ENCODE peak calls at places on chromosomes 7 and 10, in five cellular contexts. One of them, this sample, is unnamed.

GRCh38 chr10:5514226-5514881 is 10.4 kb upstream of the CALML3 start:
- DNase-seq in thoracic aorta: no peak
- DNase-seq in CD4-positive, CD25-positive, alpha-beta regulatory T cell: no peak
- DNase-seq in cardiac muscle cell: no peak
- DNase-seq in GM23248: no peak
- DNase-seq in this sample: no peak

GRCh38 chr10:129637841-129638240 is 170.8 kb downstream of the MGMT start:
- DNase-seq in GM23248: no peak
- DNase-seq in cardiac muscle cell: no peak
- DNase-seq in thoracic aorta: no peak
- DNase-seq in CD4-positive, CD25-positive, alpha-beta regulatory T cell: no peak
- DNase-seq in this sample: no peak

GRCh38 chr7:122268101-122268500 is 36.4 kb downstream of the FEZF1 start:
- DNase-seq in thoracic aorta: no peak
- DNase-seq in GM23248: no peak
- DNase-seq in CD4-positive, CD25-positive, alpha-beta regulatory T cell: no peak
- DNase-seq in cardiac muscle cell: no peak
- DNase-seq in this sample: no peak

GRCh38 chr7:74294191-74294998 is 5.2 kb downstream of the CLIP2 start:
- DNase-seq in cardiac muscle cell: peak; percentile 67
- DNase-seq in CD4-positive, CD25-positive, alpha-beta regulatory T cell: no peak
- DNase-seq in thoracic aorta: no peak
- DNase-seq in GM23248: peak; percentile 80
- DNase-seq in this sample: peak; percentile 87

GRCh38 chr7:2821161-2821841 is 22.8 kb downstream of the GNA12 start:
- DNase-seq in cardiac muscle cell: peak; percentile 77
- DNase-seq in thoracic aorta: no peak
- DNase-seq in CD4-positive, CD25-positive, alpha-beta regulatory T cell: peak; percentile 9
- DNase-seq in GM23248: peak; percentile 81
- DNase-seq in this sample: peak; percentile 45

GRCh38 chr7:131244259-131244852 is 83.3 kb upstream of the MKLN1 start:
- DNase-seq in CD4-positive, CD25-positive, alpha-beta regulatory T cell: no peak
- DNase-seq in thoracic aorta: peak; percentile 26
- DNase-seq in cardiac muscle cell: peak; percentile 85
- DNase-seq in GM23248: peak; percentile 95
- DNase-seq in this sample: peak; percentile 86

GRCh38 chr7:87806150-87806549 is 70.0 kb downstream of the SLC25A40 start:
- DNase-seq in GM23248: no peak
- DNase-seq in CD4-positive, CD25-positive, alpha-beta regulatory T cell: no peak
- DNase-seq in cardiac muscle cell: no peak
- DNase-seq in thoracic aorta: no peak
- DNase-seq in this sample: no peak

GRCh38 chr7:140009735-140010134 is 53.0 kb downstream of the PARP12 start:
- DNase-seq in thoracic aorta: no peak
- DNase-seq in cardiac muscle cell: no peak
- DNase-seq in GM23248: no peak
- DNase-seq in CD4-positive, CD25-positive, alpha-beta regulatory T cell: no peak
- DNase-seq in this sample: no peak

GRCh38 chr10:44172883-44173557 is 211.9 kb downstream of the CXCL12 start:
- DNase-seq in CD4-positive, CD25-positive, alpha-beta regulatory T cell: no peak
- DNase-seq in thoracic aorta: no peak
- DNase-seq in GM23248: no peak
- DNase-seq in cardiac muscle cell: no peak
- DNase-seq in this sample: peak; percentile 39

GRCh38 chr7:140653319-140654108 is 12.9 kb upstream of the DENND2A start:
- DNase-seq in GM23248: peak; percentile 82
- DNase-seq in cardiac muscle cell: peak; percentile 86
- DNase-seq in CD4-positive, CD25-positive, alpha-beta regulatory T cell: peak; percentile 40
- DNase-seq in thoracic aorta: no peak
- DNase-seq in this sample: peak; percentile 95

GRCh38 chr10:9175200-9175599 is 1120.7 kb downstream of the GATA3 start:
- DNase-seq in cardiac muscle cell: no peak
- DNase-seq in CD4-positive, CD25-positive, alpha-beta regulatory T cell: peak; percentile 67
- DNase-seq in GM23248: no peak
- DNase-seq in thoracic aorta: no peak
- DNase-seq in this sample: no peak

GRCh38 chr7:151849879-151850260 is 27.0 kb downstream of the PRKAG2 start:
- DNase-seq in CD4-positive, CD25-positive, alpha-beta regulatory T cell: no peak
- DNase-seq in GM23248: no peak
- DNase-seq in cardiac muscle cell: no peak
- DNase-seq in thoracic aorta: no peak
- DNase-seq in this sample: no peak

DNA sequence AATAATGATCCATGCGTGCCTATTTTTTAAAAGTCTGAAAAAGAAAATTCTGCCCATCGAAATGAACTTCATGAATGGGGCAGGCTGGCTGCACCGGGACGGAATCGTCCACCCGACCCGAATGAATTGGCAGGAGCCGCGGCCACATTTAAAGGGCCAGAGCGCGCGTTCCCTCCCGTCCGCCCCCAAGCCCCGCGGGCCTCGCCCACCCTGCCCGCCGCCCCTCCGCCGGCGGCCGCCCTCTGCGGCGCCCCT is 318 bp upstream of the GATA3 start:
- DNase-seq in GM23248: peak; percentile 30
- DNase-seq in cardiac muscle cell: peak; percentile 67
- DNase-seq in CD4-positive, CD25-positive, alpha-beta regulatory T cell: no peak
- DNase-seq in thoracic aorta: no peak
- DNase-seq in this sample: peak; percentile 35
- H3K4me1 ChIP-seq in GM23248: peaks cover 3% of the 10 kb centered on the region
- H3K4me1 ChIP-seq in cardiac muscle cell: peaks cover 13% of the 10 kb centered on the region
- H3K4me1 ChIP-seq in CD4-positive, CD25-positive, alpha-beta regulatory T cell: peaks cover 66% of the 10 kb centered on the region
- H3K4me1 ChIP-seq in thoracic aorta: peaks cover 31% of the 10 kb centered on the region
- H3K4me1 ChIP-seq in this sample: peaks cover 9% of the 10 kb centered on the region

GRCh38 chr10:28296023-28296422 is 6.8 kb downstream of the MPP7 start:
- DNase-seq in cardiac muscle cell: no peak
- DNase-seq in CD4-positive, CD25-positive, alpha-beta regulatory T cell: no peak
- DNase-seq in thoracic aorta: no peak
- DNase-seq in GM23248: no peak
- DNase-seq in this sample: no peak
- H3K4me1 ChIP-seq in cardiac muscle cell: peaks cover 10% of the 10 kb centered on the region
- H3K4me1 ChIP-seq in CD4-positive, CD25-positive, alpha-beta regulatory T cell: peaks cover 3% of the 10 kb centered on the region
- H3K4me1 ChIP-seq in thoracic aorta: peaks cover 39% of the 10 kb centered on the region
- H3K4me1 ChIP-seq in GM23248: peaks cover 14% of the 10 kb centered on the region
- H3K4me1 ChIP-seq in this sample: peaks cover 40% of the 10 kb centered on the region

DNA sequence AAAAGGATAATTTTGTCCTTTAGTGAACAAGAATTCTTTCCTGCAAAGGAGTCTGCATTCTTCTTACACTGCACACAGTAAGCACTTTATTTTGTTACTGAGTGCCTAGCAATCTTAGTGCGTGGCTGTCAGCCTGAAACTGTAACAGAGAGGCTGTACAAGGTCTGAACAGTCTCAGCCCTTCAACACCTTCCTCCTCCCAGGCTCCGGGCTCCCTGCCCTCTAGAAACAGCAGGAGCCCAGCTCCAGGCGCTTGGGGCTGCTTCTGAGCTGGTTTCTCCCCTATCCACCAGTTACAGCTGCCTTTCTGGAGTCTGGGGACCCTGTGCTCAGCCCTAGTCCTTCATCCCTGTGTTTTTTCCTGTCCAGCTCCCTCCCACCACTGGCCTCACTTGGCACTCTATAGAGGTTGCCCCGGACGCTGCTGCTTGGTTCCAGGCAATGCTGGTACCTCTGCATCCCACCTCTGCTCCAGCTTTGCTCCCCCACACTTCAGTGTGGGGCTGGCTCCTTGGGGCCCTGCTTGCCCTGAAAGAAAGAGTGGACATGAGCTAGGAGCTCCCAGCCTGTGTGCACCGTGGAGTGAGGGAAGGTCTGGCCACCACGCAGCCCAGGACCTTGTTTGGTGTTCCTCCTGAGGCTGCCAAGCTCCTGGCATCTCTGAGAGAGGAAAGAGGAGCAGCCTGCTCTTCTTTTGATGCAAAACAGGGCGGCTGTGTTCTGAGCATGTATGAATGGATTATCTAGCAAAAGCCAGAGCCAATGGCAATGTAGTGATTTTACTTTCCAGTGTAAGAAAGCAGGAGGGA is 251.2 kb upstream of the GRB10 start:
- DNase-seq in cardiac muscle cell: peak; percentile 40
- DNase-seq in CD4-positive, CD25-positive, alpha-beta regulatory T cell: no peak
- DNase-seq in GM23248: no peak
- DNase-seq in thoracic aorta: no peak
- DNase-seq in this sample: no peak
- H3K4me1 ChIP-seq in cardiac muscle cell: peaks cover 43% of the 10 kb centered on the region
- H3K4me1 ChIP-seq in CD4-positive, CD25-positive, alpha-beta regulatory T cell: no peaks in the 10 kb centered on the region
- H3K4me1 ChIP-seq in GM23248: peaks cover 47% of the 10 kb centered on the region
- H3K4me1 ChIP-seq in thoracic aorta: no peaks in the 10 kb centered on the region
- H3K4me1 ChIP-seq in this sample: peaks cover 45% of the 10 kb centered on the region

DNA sequence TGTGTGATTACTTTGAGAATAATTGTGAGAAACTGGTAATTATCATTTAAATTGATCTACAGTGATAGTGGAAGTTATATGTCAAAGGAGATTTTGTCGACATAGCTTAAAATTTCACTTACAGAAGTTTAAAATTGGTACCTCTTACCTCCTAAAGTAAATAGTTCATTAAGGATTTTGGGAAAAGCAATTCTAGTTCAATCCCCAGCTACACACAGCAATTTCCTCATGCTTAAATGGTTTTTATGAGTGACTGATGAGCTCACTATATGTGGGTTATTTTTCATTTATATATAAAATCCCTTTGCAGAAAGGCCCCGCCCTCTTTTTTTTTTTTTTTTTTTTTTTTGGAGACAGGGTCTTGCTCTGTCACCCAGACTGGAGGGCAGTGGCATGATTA is 12.7 kb downstream of the KMT2E start:
- DNase-seq in cardiac muscle cell: no peak
- DNase-seq in CD4-positive, CD25-positive, alpha-beta regulatory T cell: no peak
- DNase-seq in GM23248: no peak
- DNase-seq in thoracic aorta: no peak
- DNase-seq in this sample: no peak
- H3K4me1 ChIP-seq in cardiac muscle cell: peaks cover 26% of the 10 kb centered on the region
- H3K4me1 ChIP-seq in CD4-positive, CD25-positive, alpha-beta regulatory T cell: peaks cover 91% of the 10 kb centered on the region
- H3K4me1 ChIP-seq in GM23248: peaks cover 35% of the 10 kb centered on the region
- H3K4me1 ChIP-seq in thoracic aorta: peaks cover 64% of the 10 kb centered on the region
- H3K4me1 ChIP-seq in this sample: peaks cover 27% of the 10 kb centered on the region

DNA sequence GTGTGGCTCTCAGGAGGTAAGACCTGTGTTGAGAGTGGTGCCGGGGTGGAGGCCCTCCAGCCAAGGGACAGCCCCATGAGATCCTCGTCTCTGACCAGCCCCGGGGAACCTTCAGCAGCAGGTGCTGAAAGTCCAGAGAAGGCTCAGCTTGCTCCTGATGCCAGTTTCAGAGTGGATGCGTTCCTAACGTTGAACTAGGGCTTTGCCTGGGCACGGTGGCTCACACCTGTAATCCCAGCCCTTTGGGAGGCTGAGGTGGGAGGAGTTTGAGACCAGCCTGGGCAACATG is 45.7 kb downstream of the BAIAP2L1 start:
- DNase-seq in GM23248: no peak
- DNase-seq in cardiac muscle cell: no peak
- DNase-seq in CD4-positive, CD25-positive, alpha-beta regulatory T cell: no peak
- DNase-seq in thoracic aorta: no peak
- DNase-seq in this sample: no peak
- H3K4me1 ChIP-seq in GM23248: peaks cover 44% of the 10 kb centered on the region
- H3K4me1 ChIP-seq in cardiac muscle cell: peaks cover under 1% of the 10 kb centered on the region
- H3K4me1 ChIP-seq in CD4-positive, CD25-positive, alpha-beta regulatory T cell: no peaks in the 10 kb centered on the region
- H3K4me1 ChIP-seq in thoracic aorta: no peaks in the 10 kb centered on the region
- H3K4me1 ChIP-seq in this sample: peaks cover 15% of the 10 kb centered on the region

DNA sequence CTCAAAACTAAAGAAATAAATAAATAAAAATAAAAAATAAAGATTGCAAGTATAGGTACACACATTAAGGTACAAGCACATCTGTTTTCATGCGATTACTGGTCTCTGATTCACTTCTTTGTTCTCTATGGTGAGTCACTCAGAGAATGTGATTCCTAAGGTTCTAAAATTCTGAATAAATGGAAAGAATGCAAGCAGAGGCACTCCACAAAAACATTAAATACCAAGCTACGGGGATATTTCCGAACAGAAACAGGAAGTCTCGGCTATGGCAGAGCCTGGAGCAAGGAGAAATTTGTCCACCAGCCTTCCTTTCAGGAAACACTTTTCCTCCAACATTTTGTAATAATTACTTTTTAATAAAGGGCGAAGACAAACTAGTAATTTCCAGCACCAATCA is 1.4 kb downstream of the VOPP1 start:
- DNase-seq in cardiac muscle cell: peak; percentile 69
- DNase-seq in thoracic aorta: no peak
- DNase-seq in CD4-positive, CD25-positive, alpha-beta regulatory T cell: no peak
- DNase-seq in GM23248: peak; percentile 90
- DNase-seq in this sample: peak; percentile 77
- H3K4me1 ChIP-seq in cardiac muscle cell: no peaks in the 10 kb centered on the region
- H3K4me1 ChIP-seq in thoracic aorta: peaks cover 50% of the 10 kb centered on the region
- H3K4me1 ChIP-seq in CD4-positive, CD25-positive, alpha-beta regulatory T cell: peaks cover 76% of the 10 kb centered on the region
- H3K4me1 ChIP-seq in GM23248: peaks cover 46% of the 10 kb centered on the region
- H3K4me1 ChIP-seq in this sample: peaks cover 41% of the 10 kb centered on the region

DNA sequence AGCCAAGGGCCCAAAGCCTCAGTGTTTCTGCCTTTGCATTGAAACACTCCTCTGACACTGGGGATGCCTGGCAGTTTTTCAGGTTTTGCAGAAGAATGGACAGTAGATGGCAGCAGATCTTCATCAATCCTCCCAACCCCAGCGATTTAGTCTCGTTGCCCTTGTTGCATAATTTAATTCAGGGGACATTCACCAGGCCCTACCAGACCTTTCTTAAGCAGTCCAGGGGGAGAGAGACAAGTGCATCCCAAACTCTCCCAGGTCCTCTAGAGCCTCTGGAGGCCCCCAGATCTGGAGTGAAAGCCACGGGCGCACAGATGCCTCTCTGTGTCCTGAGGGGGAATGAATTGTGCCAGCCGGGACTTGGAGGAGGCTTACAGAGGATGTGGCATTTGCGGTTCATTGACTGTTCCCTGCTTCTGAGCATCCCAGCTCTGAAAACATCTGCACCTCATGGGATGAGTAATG is 29.6 kb downstream of the MINDY4 start:
- DNase-seq in cardiac muscle cell: peak; percentile 88
- DNase-seq in CD4-positive, CD25-positive, alpha-beta regulatory T cell: peak; percentile 59
- DNase-seq in thoracic aorta: no peak
- DNase-seq in GM23248: peak; percentile 93
- DNase-seq in this sample: peak; percentile 92
- H3K4me1 ChIP-seq in cardiac muscle cell: peaks cover 14% of the 10 kb centered on the region
- H3K4me1 ChIP-seq in CD4-positive, CD25-positive, alpha-beta regulatory T cell: no peaks in the 10 kb centered on the region
- H3K4me1 ChIP-seq in thoracic aorta: peaks cover 52% of the 10 kb centered on the region
- H3K4me1 ChIP-seq in GM23248: peaks cover 60% of the 10 kb centered on the region
- H3K4me1 ChIP-seq in this sample: peaks cover 63% of the 10 kb centered on the region

This sample was measured in adipocyte.